ENCODE peak calls at places on chromosome 6, in seven cellular contexts. S is NCI-H1105, W is cardiac fibroblast, G is fibroblast of villous mesenchyme, V is neural progenitor cell, H is activated T-helper 1 cell treated with Interleukin-2 at 50 U/mL for 16 hours, M is ELR. X is an unnamed sample.

GRCh38 chr6:2560903-2561698 is 189.6 kb downstream of the MYLK4 start:
- DNase-seq in G (no peak), S (no peak), W (no peak), M (no peak), H (no peak), V (no peak), X (no peak)

GRCh38 chr6:166419717-166420116 is 37.0 kb upstream of the MPC1 start:
- DNase-seq in S (no peak), W (no peak), G (no peak), V (no peak), M (no peak), H (no peak), X (no peak)

GRCh38 chr6:89079611-89080213 is 839 bp upstream of the PNRC1 start:
- DNase-seq in V (peak; percentile 56), H (peak; percentile 44), G (peak; percentile 83), S (no peak), W (peak; percentile 83), M (peak; percentile 69), X (peak; percentile 16)

GRCh38 chr6:86192123-86192522 is 549.4 kb upstream of the SYNCRIP start:
- DNase-seq in G (no peak), S (no peak), W (peak; percentile 12), H (no peak), M (peak; percentile 27), V (peak; percentile 31), X (no peak)

GRCh38 chr6:98832282-98833100 is 1.9 kb upstream of the POU3F2 start:
- DNase-seq in H (no peak), V (peak; percentile 58), W (peak; percentile 89), G (peak; percentile 25), M (peak; percentile 84), S (peak; percentile 37), X (no peak)

GRCh38 chr6:20242397-20242796 is 30.1 kb upstream of the MBOAT1 start:
- DNase-seq in W (no peak), G (no peak), S (no peak), V (no peak), M (no peak), H (no peak), X (no peak)

GRCh38 chr6:139472341-139473038 is 98.0 kb upstream of the CITED2 start:
- DNase-seq in M (no peak), W (peak; percentile 38), G (no peak), H (no peak), V (no peak), S (no peak), X (no peak)

GRCh38 chr6:16514249-16514648 is 247.0 kb downstream of the ATXN1 start:
- DNase-seq in W (peak; percentile 81), S (no peak), G (peak; percentile 78), V (peak; percentile 42), M (peak; percentile 78), H (no peak), X (no peak)

GRCh38 chr6:42978487-42978792 is 541 bp downstream of the PEX6 start:
- DNase-seq in W (peak; percentile 45), S (no peak), G (peak; percentile 36), M (peak; percentile 44), H (no peak), V (peak; percentile 48), X (no peak)